ENCODE peak calls at places on chromosome 10, in four cellular contexts. Y, M, I and V are unnamed samples.

GRCh38 chr10:59225211-59225610 is 48.8 kb downstream of the PHYHIPL start:
- DNase-seq in I (no peak), Y (no peak), M (no peak), V (no peak)

GRCh38 chr10:113303747-113304146 is 249.1 kb upstream of the HABP2 start:
- DNase-seq in M (no peak), Y (no peak), I (no peak), V (no peak)

GRCh38 chr10:7520496-7521485 is 110.0 kb upstream of the SFMBT2 start:
- DNase-seq in I (no peak), M (peak), Y (no peak), V (no peak)

GRCh38 chr10:33274096-33274785 is 60.2 kb downstream of the NRP1 start:
- DNase-seq in Y (no peak), I (no peak), M (no peak), V (no peak)

GRCh38 chr10:84335516-84335915 is 7.1 kb downstream of the CCSER2 start:
- DNase-seq in I (no peak), Y (no peak), M (no peak), V (no peak)

GRCh38 chr10:89069589-89069988 is 79.0 kb downstream of the FAS start:
- DNase-seq in Y (no peak), I (no peak), M (no peak), V (no peak)

GRCh38 chr10:97713828-97714400 is 384 bp downstream of the MARVELD1 start:
- DNase-seq in M (no peak), I (peak), Y (peak), V (peak)

GRCh38 chr10:47165711-47166404 is 134.1 kb upstream of the GDF10 start:
- DNase-seq in Y (peak), M (no peak), I (no peak), V (no peak)

GRCh38 chr10:23194471-23194965 is 2.4 kb downstream of the PTF1A start:
- DNase-seq in M (no peak), Y (no peak), I (no peak), V (no peak)

GRCh38 chr10:28248092-28248491 is 54.8 kb downstream of the MPP7 start:
- DNase-seq in M (no peak), Y (peak), I (no peak), V (no peak)

GRCh38 chr10:131146790-131147189 is 164.7 kb downstream of the TCERG1L start:
- DNase-seq in Y (no peak), M (no peak), I (no peak), V (no peak)

GRCh38 chr10:90462761-90463160 is 395.1 kb downstream of the HTR7 start:
- DNase-seq in Y (no peak), I (no peak), M (no peak), V (no peak)

GRCh38 chr10:45000764-45001381 is at the start of gene ZNF22:
- DNase-seq in I (peak), M (no peak), Y (peak), V (peak)

GRCh38 chr10:60733189-60733815 is 45.0 kb upstream of the CDK1 start:
- DNase-seq in I (peak), M (no peak), Y (no peak), V (peak)

GRCh38 chr10:43939939-43940810 is 291.5 kb upstream of the ZNF32 start:
- DNase-seq in M (no peak), Y (no peak), I (no peak), V (no peak)

GRCh38 chr10:113480828-113481502 is 71.9 kb upstream of the HABP2 start:
- DNase-seq in I (no peak), M (no peak), Y (no peak), V (no peak)

GRCh38 chr10:17993361-17993760 is 41.6 kb downstream of the SLC39A12 start:
- DNase-seq in Y (no peak), I (no peak), M (no peak), V (no peak)

GRCh38 chr10:86357041-86357440 is 9.6 kb downstream of the GRID1 start:
- DNase-seq in M (no peak), Y (peak), I (no peak), V (no peak)

GRCh38 chr10:18886102-18886501 is 162.5 kb upstream of the MALRD1 start:
- DNase-seq in M (no peak), Y (no peak), I (no peak), V (no peak)

GRCh38 chr10:80407836-80408197 is 534 bp upstream of the PRXL2A start:
- DNase-seq in M (no peak), I (no peak), Y (no peak), V (peak)

GRCh38 chr10:110793887-110794286 is 77.8 kb upstream of the PDCD4 start:
- DNase-seq in I (no peak), Y (no peak), M (no peak), V (no peak)

GRCh38 chr10:1465421-1465902 is 271.9 kb downstream of the ADARB2 start:
- DNase-seq in M (peak), I (no peak), Y (no peak), V (no peak)

GRCh38 chr10:59905066-59905734 is 1.2 kb downstream of the CCDC6 start:
- DNase-seq in I (no peak), M (no peak), Y (no peak), V (peak)

GRCh38 chr10:90592903-90593302 is 264.9 kb downstream of the HTR7 start:
- DNase-seq in Y (peak), I (no peak), M (peak), V (peak)

GRCh38 chr10:116808706-116809105 is 40.6 kb upstream of the ENO4 start:
- DNase-seq in I (no peak), M (no peak), Y (no peak), V (no peak)

GRCh38 chr10:97185326-97186058 is at the start of gene SLIT1:
- DNase-seq in Y (no peak), M (no peak), I (no peak), V (no peak)

GRCh38 chr10:80416401-80417098 is 8.2 kb downstream of the PRXL2A start:
- DNase-seq in I (no peak), M (no peak), Y (no peak), V (no peak)

DNA sequence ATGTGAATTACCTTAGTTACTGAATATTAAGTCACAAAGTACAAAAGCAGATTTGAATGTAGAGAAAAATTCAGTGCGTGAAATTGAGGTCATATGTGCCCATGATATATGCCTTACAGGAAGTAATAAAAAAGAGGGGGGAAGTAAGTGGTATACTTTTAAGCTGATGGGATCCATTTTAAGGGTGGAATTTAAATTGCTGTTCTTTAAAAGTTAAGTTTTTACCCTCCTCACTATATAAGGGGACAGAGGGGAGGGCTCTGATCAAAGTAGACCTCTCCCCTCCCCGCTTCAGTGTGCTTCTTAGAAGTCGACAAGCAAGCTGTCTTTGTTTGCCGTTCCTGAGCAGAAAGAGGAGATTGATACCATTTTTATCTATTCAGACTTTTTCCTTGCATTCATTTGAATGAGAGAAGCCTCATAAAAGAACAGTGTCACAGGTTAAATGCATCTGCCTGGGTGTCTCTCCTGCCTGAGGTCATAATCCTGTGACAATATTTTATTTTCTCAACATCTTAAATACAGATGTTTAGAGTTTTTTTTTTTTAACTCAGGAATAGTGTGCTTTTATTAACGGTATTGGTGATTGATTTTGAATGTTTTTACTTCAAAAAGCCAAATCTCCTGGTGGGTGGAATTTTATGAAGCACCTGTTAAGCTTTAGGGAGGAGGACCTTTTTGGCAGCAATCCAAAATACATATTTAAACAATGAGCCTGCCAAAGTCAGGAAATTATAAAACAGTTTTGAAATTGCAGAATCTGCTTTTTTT is 141.6 kb downstream of the KAT6B start:
- DNase-seq in M (no peak), I (peak), Y (no peak), V (no peak)
- TF ChIP-seq SPI1 in M (no peak), I (no peak), Y (no peak), V (no peak)

DNA sequence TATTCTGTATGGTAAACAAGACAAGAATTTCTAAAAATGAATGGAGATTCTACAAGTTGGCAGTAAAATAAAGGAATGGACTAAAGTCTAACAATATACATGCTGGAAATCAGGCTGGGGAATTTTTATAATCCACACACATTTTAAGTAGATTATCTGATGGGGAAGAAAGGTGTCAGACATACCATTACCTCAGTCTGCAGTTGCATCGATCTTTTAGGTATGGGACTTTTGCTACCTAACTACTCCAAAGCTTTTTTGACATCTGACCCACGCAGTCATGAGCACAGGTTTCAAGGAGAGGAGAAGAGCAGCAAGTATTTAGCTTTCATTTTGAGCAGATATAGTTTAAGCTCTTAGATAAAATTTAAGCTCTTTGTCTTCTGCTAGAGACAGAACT is 113.0 kb downstream of the ZNF438 start:
- DNase-seq in I (no peak), M (no peak), Y (no peak), V (no peak)
- TF ChIP-seq SPI1 in I (no peak), M (no peak), Y (no peak), V (no peak)

DNA sequence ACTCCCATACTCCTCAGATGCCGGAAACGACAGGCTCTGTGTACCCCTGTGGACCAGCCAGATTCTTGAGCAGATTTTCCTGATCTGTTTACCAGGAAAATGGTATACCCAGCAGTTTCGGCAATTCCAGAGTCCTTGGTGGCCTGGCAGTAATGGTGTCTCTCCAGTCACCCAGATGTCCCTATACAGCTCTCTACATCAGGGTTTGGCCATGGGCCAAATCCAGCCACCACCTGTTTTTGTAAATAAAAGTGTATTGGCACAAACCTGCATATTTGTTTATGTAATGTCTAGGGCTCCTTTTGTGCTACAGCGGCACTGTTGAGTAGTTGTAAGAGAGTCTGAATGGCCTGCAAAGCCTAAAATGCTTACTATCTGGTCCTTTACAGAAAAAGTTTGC is 491.3 kb downstream of the RPS24 start:
- DNase-seq in I (no peak), Y (no peak), M (no peak), V (no peak)
- TF ChIP-seq SPI1 in I (no peak), Y (no peak), M (no peak), V (no peak)

GRCh38 chr10:25631471-25631870 is 302.6 kb upstream of the MYO3A start:
- DNase-seq in Y (no peak), M (no peak), I (no peak), V (no peak)
- TF ChIP-seq SPI1 in Y (no peak), M (no peak), I (no peak), V (no peak)

GRCh38 chr10:70302292-70302691 is 18.5 kb upstream of the NPFFR1 start:
- DNase-seq in M (no peak), I (no peak), Y (peak), V (no peak)
- TF ChIP-seq SPI1 in M (no peak), I (no peak), Y (peak), V (no peak)

DNA sequence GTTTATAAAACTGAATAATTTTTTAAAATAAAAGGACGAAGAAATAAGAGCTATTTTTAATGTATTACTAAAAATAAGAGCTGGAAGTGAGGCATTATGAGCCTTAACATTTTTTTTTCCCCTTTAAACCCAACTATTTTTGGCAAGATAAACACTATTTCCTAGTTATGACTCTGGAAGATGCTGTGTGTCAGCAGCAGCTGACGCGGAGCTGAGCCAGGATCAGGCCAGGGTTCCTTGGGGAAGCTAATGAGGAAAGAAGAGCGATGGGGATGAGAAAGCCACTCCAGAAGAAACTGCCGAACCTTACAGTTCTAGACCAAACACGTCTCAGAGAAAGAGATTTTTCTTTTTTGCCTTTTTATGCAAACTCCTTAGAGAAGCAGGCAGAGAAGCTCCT is 85.9 kb downstream of the USP6NL start:
- DNase-seq in Y (no peak), I (no peak), M (no peak), V (no peak)
- TF ChIP-seq SPI1 in Y (no peak), I (no peak), M (no peak), V (no peak)

GRCh38 chr10:10209152-10209551 is 808.5 kb upstream of the CELF2 start:
- DNase-seq in M (no peak), I (no peak), Y (no peak), V (no peak)
- TF ChIP-seq SPI1 in M (peak), I (no peak), Y (no peak), V (peak)

GRCh38 chr10:101131962-101132635 is 999 bp downstream of the TLX1 start:
- DNase-seq in I (no peak), Y (no peak), M (no peak), V (no peak)
- TF ChIP-seq SPI1 in I (no peak), Y (no peak), M (no peak), V (no peak)